ENCODE peak calls at places on chromosomes 13 and 19, in four cellular contexts. C is colonic mucosa, A is heart right ventricle, G is uterus. Q is an unnamed sample.

GRCh38 chr13:106500450-106500849 is 35.0 kb downstream of the EFNB2 start:
- DNase-seq in G (no peak), C (no peak), A (no peak), Q (no peak)

GRCh38 chr19:1624458-1624857 is 19.2 kb upstream of the UQCR11 start:
- DNase-seq in C (peak), G (no peak), A (peak), Q (no peak)

GRCh38 chr13:27919299-27919933 is 384 bp upstream of the PDX1 start:
- DNase-seq in G (no peak), A (no peak), C (no peak), Q (no peak)

GRCh38 chr19:14786421-14786851 is 8.1 kb upstream of the ADGRE2 start:
- DNase-seq in G (no peak), A (peak), C (no peak), Q (no peak)

GRCh38 chr19:48718711-48719231 is 754 bp downstream of the MAMSTR start:
- DNase-seq in A (peak), C (no peak), G (no peak), Q (no peak)

GRCh38 chr19:4547303-4548237 is 7.7 kb upstream of the LRG1 start:
- DNase-seq in G (no peak), A (no peak), C (peak), Q (no peak)

GRCh38 chr19:35125746-35126623 is 8.9 kb downstream of the LGI4 start:
- DNase-seq in C (no peak), A (no peak), G (no peak), Q (no peak)

GRCh38 chr13:40932252-40932651 is 86.9 kb downstream of the ELF1 start:
- DNase-seq in G (no peak), C (no peak), A (no peak), Q (no peak)

GRCh38 chr13:21071015-21071414 is 9.6 kb upstream of the LATS2 start:
- DNase-seq in A (no peak), C (no peak), G (no peak), Q (no peak)

DNA sequence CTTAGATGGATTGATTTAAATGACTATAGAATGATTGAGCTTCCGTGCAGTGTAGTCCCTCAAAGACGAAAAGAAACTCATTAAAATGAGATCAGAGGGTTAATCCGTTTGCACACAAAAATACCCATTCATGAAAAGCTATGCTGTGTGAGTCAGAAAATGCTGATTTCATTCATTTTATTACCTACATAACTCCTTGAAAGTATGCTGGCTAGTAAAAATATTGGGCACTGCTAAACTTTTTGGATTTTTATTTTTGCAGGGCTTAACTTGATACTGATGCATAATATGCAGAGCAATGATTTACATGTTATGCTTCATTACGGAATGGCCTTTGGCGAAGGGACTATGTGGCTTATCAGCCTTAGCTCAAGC is 54.2 kb downstream of the WDFY2 start:
- DNase-seq in G (no peak), C (no peak), A (no peak), Q (no peak)
- H3K27ac ChIP-seq in G (no peak), C (no peak), A (no peak), Q (no peak)

DNA sequence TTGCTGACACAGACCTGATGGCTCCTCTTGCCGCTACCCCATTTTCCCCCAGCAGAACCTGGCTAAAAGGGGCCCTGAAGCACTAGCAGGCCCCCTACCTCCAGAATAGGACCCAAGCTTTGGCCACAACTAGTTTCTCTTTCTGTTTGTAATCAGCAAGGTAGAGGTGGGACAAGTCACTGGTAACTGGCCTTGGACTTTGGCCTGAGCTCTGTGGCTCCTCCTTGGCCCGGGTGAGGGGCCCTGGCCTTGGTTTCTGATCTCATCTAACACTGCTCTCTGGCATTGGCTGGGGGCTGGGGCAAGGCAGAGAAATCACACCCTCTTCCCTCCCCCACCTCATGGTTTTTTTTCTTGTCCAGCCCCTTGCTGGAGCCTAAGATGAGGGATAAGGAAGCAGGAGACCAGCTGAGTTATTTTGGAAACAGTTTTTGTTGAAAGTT is 2.1 kb downstream of the CALM3 start:
- DNase-seq in A (no peak), G (no peak), C (peak), Q (peak)
- H3K27ac ChIP-seq in A (peak), G (peak), C (peak), Q (peak)

DNA sequence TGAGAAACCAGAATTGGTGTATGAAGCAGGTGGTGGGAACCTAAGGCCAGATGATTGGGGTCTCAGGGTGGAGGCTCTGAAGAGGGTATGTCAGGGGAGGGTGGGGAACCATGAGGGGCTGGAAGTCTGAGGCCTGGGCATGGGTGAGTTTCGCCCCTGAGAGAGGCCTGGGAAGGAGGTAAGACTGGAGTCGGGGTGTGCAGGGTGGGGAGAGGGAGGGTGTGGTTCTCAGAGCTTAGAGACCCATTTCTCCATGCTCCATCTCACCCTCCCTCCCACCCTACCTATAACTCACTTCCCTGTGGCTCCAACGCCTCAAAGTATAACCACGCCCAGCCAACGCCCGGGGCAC is 1.0 kb upstream of the KLHL26 start:
- DNase-seq in A (no peak), C (no peak), G (no peak), Q (no peak)
- H3K27ac ChIP-seq in A (no peak), C (no peak), G (no peak), Q (no peak)

GRCh38 chr13:89282241-89282640 is 1611.1 kb downstream of the SLITRK5 start:
- DNase-seq in C (no peak), A (no peak), G (no peak), Q (no peak)
- H3K27ac ChIP-seq in C (no peak), A (no peak), G (no peak), Q (no peak)

Q was measured in right atrium auricular region.